ENCODE peak calls at places on chromosome 19, in eight cellular contexts. G, S, W, K, X, M, F and Z are unnamed samples.

GRCh38 chr19:2167896-2168618 is 4.3 kb downstream of the DOT1L start:
- DNase-seq in G (peak), S (no peak), W (peak), K (peak), X (no peak), M (peak), F (no peak), Z (no peak)

GRCh38 chr19:15737722-15738121 is at the start of gene OR10H3:
- DNase-seq in G (no peak), S (no peak), W (no peak), K (no peak), X (no peak), M (no peak), F (no peak), Z (no peak)

GRCh38 chr19:35248310-35249145 is at the start of gene LSR:
- DNase-seq in G (peak), S (no peak), W (no peak), K (peak), X (peak), M (peak), F (peak), Z (peak)

GRCh38 chr19:4534836-4535658 is at the start of gene PLIN5:
- DNase-seq in G (peak), S (no peak), W (peak), K (peak), X (peak), M (peak), F (peak), Z (peak)

GRCh38 chr19:17061691-17062090 is 13.6 kb downstream of the HAUS8 start:
- DNase-seq in G (no peak), S (no peak), W (no peak), K (no peak), X (no peak), M (no peak), F (no peak), Z (no peak)

GRCh38 chr19:15701757-15702589 is 25.9 kb upstream of the OR10H2 start:
- DNase-seq in G (no peak), S (no peak), W (no peak), K (peak), X (no peak), M (no peak), F (no peak), Z (no peak)

GRCh38 chr19:30781519-30781918 is 409.3 kb downstream of the ZNF536 start:
- DNase-seq in G (no peak), S (no peak), W (no peak), K (no peak), X (no peak), M (no peak), F (no peak), Z (no peak)

GRCh38 chr19:7368456-7368855 is 19.7 kb downstream of the ARHGEF18 start:
- DNase-seq in G (no peak), S (no peak), W (no peak), K (peak), X (no peak), M (no peak), F (no peak), Z (no peak)

GRCh38 chr19:4225902-4226301 is 3.4 kb upstream of the EBI3 start:
- DNase-seq in G (no peak), S (no peak), W (no peak), K (no peak), X (no peak), M (no peak), F (no peak), Z (no peak)